ENCODE peak calls at places on chromosome 11, in ten cellular contexts. One of them, this sample, is unnamed.

GRCh38 chr11:131764126-131764525 is 393.7 kb downstream of the NTM start:
- DNase-seq in left lobe of liver: no peak
- DNase-seq in Calu3: no peak
- DNase-seq in hippocampal formation: no peak
- DNase-seq in NCI-H2171 treated with DMSO at 0.1 percent for 48 hours: no peak
- DNase-seq in A172: no peak
- DNase-seq in stimulated activated CD4-positive, alpha-beta T cell treated with anti-CD3 and anti-CD28 coated beads, Interleukin-4, amount 100 ng/mL, for 48 hours: no peak
- DNase-seq in GM04504: no peak
- DNase-seq in NCI-H1105: no peak
- DNase-seq in RCC 7860: no peak
- DNase-seq in this sample: no peak

GRCh38 chr11:60127311-60127811 is 38.9 kb downstream of the MS4A2 start:
- DNase-seq in left lobe of liver: no peak
- DNase-seq in NCI-H2171 treated with DMSO at 0.1 percent for 48 hours: no peak
- DNase-seq in NCI-H1105: no peak
- DNase-seq in RCC 7860: no peak
- DNase-seq in hippocampal formation: no peak
- DNase-seq in Calu3: peak; percentile 71
- DNase-seq in GM04504: no peak
- DNase-seq in stimulated activated CD4-positive, alpha-beta T cell treated with anti-CD3 and anti-CD28 coated beads, Interleukin-4, amount 100 ng/mL, for 48 hours: no peak
- DNase-seq in A172: peak; percentile 61
- DNase-seq in this sample: no peak

GRCh38 chr11:47052576-47052975 is 116.0 kb downstream of the CSTPP1 start:
- DNase-seq in hippocampal formation: no peak
- DNase-seq in stimulated activated CD4-positive, alpha-beta T cell treated with anti-CD3 and anti-CD28 coated beads, Interleukin-4, amount 100 ng/mL, for 48 hours: no peak
- DNase-seq in A172: no peak
- DNase-seq in left lobe of liver: no peak
- DNase-seq in NCI-H2171 treated with DMSO at 0.1 percent for 48 hours: no peak
- DNase-seq in GM04504: no peak
- DNase-seq in RCC 7860: no peak
- DNase-seq in NCI-H1105: no peak
- DNase-seq in Calu3: no peak
- DNase-seq in this sample: no peak

GRCh38 chr11:1888347-1888753 is 3.3 kb downstream of the PRR33 start:
- DNase-seq in NCI-H2171 treated with DMSO at 0.1 percent for 48 hours: no peak
- DNase-seq in GM04504: no peak
- DNase-seq in RCC 7860: no peak
- DNase-seq in Calu3: no peak
- DNase-seq in A172: no peak
- DNase-seq in NCI-H1105: no peak
- DNase-seq in hippocampal formation: no peak
- DNase-seq in stimulated activated CD4-positive, alpha-beta T cell treated with anti-CD3 and anti-CD28 coated beads, Interleukin-4, amount 100 ng/mL, for 48 hours: no peak
- DNase-seq in left lobe of liver: no peak
- DNase-seq in this sample: no peak

GRCh38 chr11:25860677-25861445 is 471.1 kb upstream of the ANO3 start:
- DNase-seq in left lobe of liver: no peak
- DNase-seq in NCI-H1105: no peak
- DNase-seq in NCI-H2171 treated with DMSO at 0.1 percent for 48 hours: peak; percentile 24
- DNase-seq in hippocampal formation: no peak
- DNase-seq in GM04504: no peak
- DNase-seq in Calu3: no peak
- DNase-seq in stimulated activated CD4-positive, alpha-beta T cell treated with anti-CD3 and anti-CD28 coated beads, Interleukin-4, amount 100 ng/mL, for 48 hours: no peak
- DNase-seq in A172: no peak
- DNase-seq in RCC 7860: no peak
- DNase-seq in this sample: peak; percentile 63

GRCh38 chr11:17634776-17635550 is 84.4 kb upstream of the MYOD1 start:
- DNase-seq in RCC 7860: no peak
- DNase-seq in NCI-H2171 treated with DMSO at 0.1 percent for 48 hours: no peak
- DNase-seq in GM04504: no peak
- DNase-seq in left lobe of liver: no peak
- DNase-seq in hippocampal formation: no peak
- DNase-seq in stimulated activated CD4-positive, alpha-beta T cell treated with anti-CD3 and anti-CD28 coated beads, Interleukin-4, amount 100 ng/mL, for 48 hours: no peak
- DNase-seq in NCI-H1105: no peak
- DNase-seq in Calu3: no peak
- DNase-seq in A172: no peak
- DNase-seq in this sample: no peak

GRCh38 chr11:61720597-61720996 is 31.8 kb upstream of the MYRF start:
- DNase-seq in NCI-H1105: no peak
- DNase-seq in A172: no peak
- DNase-seq in hippocampal formation: no peak
- DNase-seq in Calu3: no peak
- DNase-seq in stimulated activated CD4-positive, alpha-beta T cell treated with anti-CD3 and anti-CD28 coated beads, Interleukin-4, amount 100 ng/mL, for 48 hours: no peak
- DNase-seq in RCC 7860: no peak
- DNase-seq in left lobe of liver: no peak
- DNase-seq in NCI-H2171 treated with DMSO at 0.1 percent for 48 hours: no peak
- DNase-seq in GM04504: no peak
- DNase-seq in this sample: no peak

GRCh38 chr11:100810666-100811065 is 123.6 kb downstream of the ARHGAP42 start:
- DNase-seq in NCI-H1105: no peak
- DNase-seq in stimulated activated CD4-positive, alpha-beta T cell treated with anti-CD3 and anti-CD28 coated beads, Interleukin-4, amount 100 ng/mL, for 48 hours: no peak
- DNase-seq in RCC 7860: no peak
- DNase-seq in hippocampal formation: no peak
- DNase-seq in A172: no peak
- DNase-seq in Calu3: no peak
- DNase-seq in GM04504: no peak
- DNase-seq in left lobe of liver: no peak
- DNase-seq in NCI-H2171 treated with DMSO at 0.1 percent for 48 hours: no peak
- DNase-seq in this sample: no peak

GRCh38 chr11:12220305-12220704 is 109.9 kb downstream of the MICAL2 start:
- DNase-seq in Calu3: no peak
- DNase-seq in left lobe of liver: peak; percentile 82
- DNase-seq in NCI-H2171 treated with DMSO at 0.1 percent for 48 hours: no peak
- DNase-seq in hippocampal formation: peak; percentile 70
- DNase-seq in GM04504: no peak
- DNase-seq in RCC 7860: no peak
- DNase-seq in stimulated activated CD4-positive, alpha-beta T cell treated with anti-CD3 and anti-CD28 coated beads, Interleukin-4, amount 100 ng/mL, for 48 hours: no peak
- DNase-seq in NCI-H1105: no peak
- DNase-seq in A172: no peak
- DNase-seq in this sample: no peak

GRCh38 chr11:114397349-114397982 is 2.8 kb downstream of the C11orf71 start:
- DNase-seq in GM04504: no peak
- DNase-seq in A172: no peak
- DNase-seq in Calu3: no peak
- DNase-seq in NCI-H2171 treated with DMSO at 0.1 percent for 48 hours: no peak
- DNase-seq in RCC 7860: no peak
- DNase-seq in hippocampal formation: no peak
- DNase-seq in NCI-H1105: no peak
- DNase-seq in left lobe of liver: no peak
- DNase-seq in stimulated activated CD4-positive, alpha-beta T cell treated with anti-CD3 and anti-CD28 coated beads, Interleukin-4, amount 100 ng/mL, for 48 hours: no peak
- DNase-seq in this sample: peak; percentile 13

GRCh38 chr11:48107188-48107704 is 109.4 kb upstream of the OR4B1 start:
- DNase-seq in RCC 7860: peak; percentile 72
- DNase-seq in A172: peak; percentile 52
- DNase-seq in GM04504: no peak
- DNase-seq in left lobe of liver: no peak
- DNase-seq in NCI-H2171 treated with DMSO at 0.1 percent for 48 hours: no peak
- DNase-seq in NCI-H1105: no peak
- DNase-seq in stimulated activated CD4-positive, alpha-beta T cell treated with anti-CD3 and anti-CD28 coated beads, Interleukin-4, amount 100 ng/mL, for 48 hours: peak; percentile 52
- DNase-seq in hippocampal formation: no peak
- DNase-seq in Calu3: no peak
- DNase-seq in this sample: no peak

GRCh38 chr11:106999203-106999602 is 19.1 kb downstream of the GUCY1A2 start:
- DNase-seq in GM04504: no peak
- DNase-seq in NCI-H1105: no peak
- DNase-seq in NCI-H2171 treated with DMSO at 0.1 percent for 48 hours: no peak
- DNase-seq in Calu3: no peak
- DNase-seq in left lobe of liver: no peak
- DNase-seq in hippocampal formation: no peak
- DNase-seq in RCC 7860: no peak
- DNase-seq in A172: no peak
- DNase-seq in stimulated activated CD4-positive, alpha-beta T cell treated with anti-CD3 and anti-CD28 coated beads, Interleukin-4, amount 100 ng/mL, for 48 hours: no peak
- DNase-seq in this sample: no peak

GRCh38 chr11:2517016-2517385 is 72.2 kb downstream of the KCNQ1 start:
- DNase-seq in RCC 7860: no peak
- DNase-seq in GM04504: no peak
- DNase-seq in NCI-H2171 treated with DMSO at 0.1 percent for 48 hours: no peak
- DNase-seq in NCI-H1105: no peak
- DNase-seq in A172: no peak
- DNase-seq in left lobe of liver: peak; percentile 43
- DNase-seq in hippocampal formation: no peak
- DNase-seq in stimulated activated CD4-positive, alpha-beta T cell treated with anti-CD3 and anti-CD28 coated beads, Interleukin-4, amount 100 ng/mL, for 48 hours: no peak
- DNase-seq in Calu3: no peak
- DNase-seq in this sample: no peak

GRCh38 chr11:120956710-120957500 is 67.0 kb upstream of the TBCEL start:
- DNase-seq in stimulated activated CD4-positive, alpha-beta T cell treated with anti-CD3 and anti-CD28 coated beads, Interleukin-4, amount 100 ng/mL, for 48 hours: no peak
- DNase-seq in NCI-H1105: no peak
- DNase-seq in A172: no peak
- DNase-seq in left lobe of liver: no peak
- DNase-seq in GM04504: no peak
- DNase-seq in hippocampal formation: no peak
- DNase-seq in NCI-H2171 treated with DMSO at 0.1 percent for 48 hours: peak; percentile 9
- DNase-seq in Calu3: no peak
- DNase-seq in RCC 7860: no peak
- DNase-seq in this sample: no peak

GRCh38 chr11:83818349-83818748 is 532.2 kb upstream of the CCDC90B start:
- DNase-seq in GM04504: no peak
- DNase-seq in stimulated activated CD4-positive, alpha-beta T cell treated with anti-CD3 and anti-CD28 coated beads, Interleukin-4, amount 100 ng/mL, for 48 hours: no peak
- DNase-seq in left lobe of liver: no peak
- DNase-seq in Calu3: no peak
- DNase-seq in A172: peak; percentile 50
- DNase-seq in RCC 7860: peak; percentile 7
- DNase-seq in NCI-H1105: no peak
- DNase-seq in NCI-H2171 treated with DMSO at 0.1 percent for 48 hours: no peak
- DNase-seq in hippocampal formation: no peak
- DNase-seq in this sample: no peak

GRCh38 chr11:35478411-35479139 is 46.8 kb downstream of the PAMR1 start:
- DNase-seq in stimulated activated CD4-positive, alpha-beta T cell treated with anti-CD3 and anti-CD28 coated beads, Interleukin-4, amount 100 ng/mL, for 48 hours: no peak
- DNase-seq in left lobe of liver: peak; percentile 59
- DNase-seq in NCI-H1105: no peak
- DNase-seq in Calu3: no peak
- DNase-seq in hippocampal formation: peak; percentile 46
- DNase-seq in A172: no peak
- DNase-seq in RCC 7860: no peak
- DNase-seq in NCI-H2171 treated with DMSO at 0.1 percent for 48 hours: peak; percentile 17
- DNase-seq in GM04504: no peak
- DNase-seq in this sample: no peak

GRCh38 chr11:116073854-116074837 is 569.9 kb upstream of the CADM1 start:
- DNase-seq in RCC 7860: peak; percentile 29
- DNase-seq in hippocampal formation: peak; percentile 27
- DNase-seq in NCI-H1105: no peak
- DNase-seq in stimulated activated CD4-positive, alpha-beta T cell treated with anti-CD3 and anti-CD28 coated beads, Interleukin-4, amount 100 ng/mL, for 48 hours: no peak
- DNase-seq in A172: no peak
- DNase-seq in left lobe of liver: no peak
- DNase-seq in Calu3: no peak
- DNase-seq in NCI-H2171 treated with DMSO at 0.1 percent for 48 hours: peak; percentile 33
- DNase-seq in GM04504: no peak
- DNase-seq in this sample: peak; percentile 83

GRCh38 chr11:33410086-33410765 is 153.0 kb downstream of the HIPK3 start:
- DNase-seq in stimulated activated CD4-positive, alpha-beta T cell treated with anti-CD3 and anti-CD28 coated beads, Interleukin-4, amount 100 ng/mL, for 48 hours: no peak
- DNase-seq in RCC 7860: no peak
- DNase-seq in GM04504: no peak
- DNase-seq in left lobe of liver: no peak
- DNase-seq in Calu3: no peak
- DNase-seq in hippocampal formation: no peak
- DNase-seq in NCI-H1105: no peak
- DNase-seq in NCI-H2171 treated with DMSO at 0.1 percent for 48 hours: no peak
- DNase-seq in A172: no peak
- DNase-seq in this sample: no peak

GRCh38 chr11:126662055-126662790 is 306.7 kb downstream of the ST3GAL4 start:
- DNase-seq in Calu3: no peak
- DNase-seq in NCI-H1105: no peak
- DNase-seq in GM04504: no peak
- DNase-seq in hippocampal formation: no peak
- DNase-seq in NCI-H2171 treated with DMSO at 0.1 percent for 48 hours: peak; percentile 37
- DNase-seq in RCC 7860: no peak
- DNase-seq in stimulated activated CD4-positive, alpha-beta T cell treated with anti-CD3 and anti-CD28 coated beads, Interleukin-4, amount 100 ng/mL, for 48 hours: no peak
- DNase-seq in A172: no peak
- DNase-seq in left lobe of liver: no peak
- DNase-seq in this sample: no peak

GRCh38 chr11:84855846-84856245 is 771.3 kb downstream of the DLG2 start:
- DNase-seq in stimulated activated CD4-positive, alpha-beta T cell treated with anti-CD3 and anti-CD28 coated beads, Interleukin-4, amount 100 ng/mL, for 48 hours: no peak
- DNase-seq in A172: peak; percentile 61
- DNase-seq in RCC 7860: peak; percentile 73
- DNase-seq in NCI-H1105: no peak
- DNase-seq in GM04504: peak; percentile 25
- DNase-seq in Calu3: no peak
- DNase-seq in NCI-H2171 treated with DMSO at 0.1 percent for 48 hours: no peak
- DNase-seq in left lobe of liver: no peak
- DNase-seq in hippocampal formation: no peak
- DNase-seq in this sample: no peak

GRCh38 chr11:130159657-130160459 is at the start of gene ST14:
- DNase-seq in left lobe of liver: no peak
- DNase-seq in hippocampal formation: no peak
- DNase-seq in NCI-H2171 treated with DMSO at 0.1 percent for 48 hours: peak; percentile 26
- DNase-seq in A172: no peak
- DNase-seq in GM04504: no peak
- DNase-seq in stimulated activated CD4-positive, alpha-beta T cell treated with anti-CD3 and anti-CD28 coated beads, Interleukin-4, amount 100 ng/mL, for 48 hours: no peak
- DNase-seq in NCI-H1105: peak; percentile 76
- DNase-seq in RCC 7860: no peak
- DNase-seq in Calu3: peak; percentile 81
- DNase-seq in this sample: peak; percentile 52